ENCODE peak calls at places on chromosome 15, in six cellular contexts. One of them, this sample, is unnamed.

GRCh38 chr15:99341786-99342185 is 90.5 kb downstream of the LRRC28 start:
- DNase-seq in left colon: no peak
- DNase-seq in fibroblast of the aortic adventitia: no peak
- DNase-seq in NCI-H1092: no peak
- DNase-seq in mammary epithelial cell: no peak
- DNase-seq in HCEC 1CT: no peak
- DNase-seq in this sample: no peak

GRCh38 chr15:62991698-62992097 is 50.8 kb upstream of the TPM1 start:
- DNase-seq in left colon: no peak
- DNase-seq in fibroblast of the aortic adventitia: no peak
- DNase-seq in NCI-H1092: no peak
- DNase-seq in mammary epithelial cell: no peak
- DNase-seq in HCEC 1CT: no peak
- DNase-seq in this sample: no peak

GRCh38 chr15:38558714-38559059 is 5.9 kb downstream of the RASGRP1 start:
- DNase-seq in left colon: no peak
- DNase-seq in fibroblast of the aortic adventitia: peak; percentile 12
- DNase-seq in NCI-H1092: no peak
- DNase-seq in mammary epithelial cell: no peak
- DNase-seq in HCEC 1CT: peak; percentile 65
- DNase-seq in this sample: no peak

GRCh38 chr15:41877631-41878354 is 16.1 kb downstream of the SPTBN5 start:
- DNase-seq in left colon: no peak
- DNase-seq in fibroblast of the aortic adventitia: no peak
- DNase-seq in NCI-H1092: peak; percentile 39
- DNase-seq in mammary epithelial cell: no peak
- DNase-seq in HCEC 1CT: no peak
- DNase-seq in this sample: no peak

GRCh38 chr15:42065478-42065877 is 28.9 kb downstream of the PLA2G4D start:
- DNase-seq in left colon: no peak
- DNase-seq in fibroblast of the aortic adventitia: no peak
- DNase-seq in NCI-H1092: no peak
- DNase-seq in mammary epithelial cell: no peak
- DNase-seq in HCEC 1CT: no peak
- DNase-seq in this sample: no peak

GRCh38 chr15:96321422-96322391 is 8.8 kb upstream of the NR2F2 start:
- DNase-seq in left colon: no peak
- DNase-seq in fibroblast of the aortic adventitia: no peak
- DNase-seq in NCI-H1092: no peak
- DNase-seq in mammary epithelial cell: no peak
- DNase-seq in HCEC 1CT: peak; percentile 34
- DNase-seq in this sample: peak; percentile 87

GRCh38 chr15:91887921-91888373 is 34.4 kb downstream of the SLCO3A1 start:
- DNase-seq in left colon: no peak
- DNase-seq in fibroblast of the aortic adventitia: peak; percentile 40
- DNase-seq in NCI-H1092: no peak
- DNase-seq in mammary epithelial cell: peak; percentile 36
- DNase-seq in HCEC 1CT: no peak
- DNase-seq in this sample: no peak

GRCh38 chr15:69729167-69729748 is 276.6 kb downstream of the RPLP1 start:
- DNase-seq in left colon: no peak
- DNase-seq in fibroblast of the aortic adventitia: peak; percentile 40
- DNase-seq in NCI-H1092: no peak
- DNase-seq in mammary epithelial cell: no peak
- DNase-seq in HCEC 1CT: no peak
- DNase-seq in this sample: no peak

GRCh38 chr15:99053380-99054024 is 45.9 kb upstream of the PGPEP1L start:
- DNase-seq in left colon: no peak
- DNase-seq in fibroblast of the aortic adventitia: no peak
- DNase-seq in NCI-H1092: no peak
- DNase-seq in mammary epithelial cell: no peak
- DNase-seq in HCEC 1CT: no peak
- DNase-seq in this sample: no peak

GRCh38 chr15:50224606-50225005 is 40.9 kb downstream of the HDC start:
- DNase-seq in left colon: no peak
- DNase-seq in fibroblast of the aortic adventitia: peak; percentile 16
- DNase-seq in NCI-H1092: no peak
- DNase-seq in mammary epithelial cell: no peak
- DNase-seq in HCEC 1CT: peak; percentile 28
- DNase-seq in this sample: no peak

GRCh38 chr15:59353994-59354951 is 18.4 kb downstream of the MYO1E start:
- DNase-seq in left colon: no peak
- DNase-seq in fibroblast of the aortic adventitia: no peak
- DNase-seq in NCI-H1092: no peak
- DNase-seq in mammary epithelial cell: no peak
- DNase-seq in HCEC 1CT: no peak
- DNase-seq in this sample: no peak

GRCh38 chr15:60392601-60392985 is 5.2 kb downstream of the ANXA2 start:
- DNase-seq in left colon: no peak
- DNase-seq in fibroblast of the aortic adventitia: peak; percentile 83
- DNase-seq in NCI-H1092: no peak
- DNase-seq in mammary epithelial cell: peak; percentile 87
- DNase-seq in HCEC 1CT: peak; percentile 79
- DNase-seq in this sample: no peak

GRCh38 chr15:67386947-67387346 is 132.4 kb downstream of the IQCH start:
- DNase-seq in left colon: no peak
- DNase-seq in fibroblast of the aortic adventitia: no peak
- DNase-seq in NCI-H1092: no peak
- DNase-seq in mammary epithelial cell: no peak
- DNase-seq in HCEC 1CT: no peak
- DNase-seq in this sample: no peak

GRCh38 chr15:74340139-74340538 is 27.3 kb downstream of the CYP11A1 start:
- DNase-seq in left colon: no peak
- DNase-seq in fibroblast of the aortic adventitia: peak; percentile 69
- DNase-seq in NCI-H1092: no peak
- DNase-seq in mammary epithelial cell: peak; percentile 11
- DNase-seq in HCEC 1CT: peak; percentile 22
- DNase-seq in this sample: peak; percentile 30

GRCh38 chr15:100311829-100312228 is 29.9 kb downstream of the ADAMTS17 start:
- DNase-seq in left colon: no peak
- DNase-seq in fibroblast of the aortic adventitia: no peak
- DNase-seq in NCI-H1092: no peak
- DNase-seq in mammary epithelial cell: no peak
- DNase-seq in HCEC 1CT: no peak
- DNase-seq in this sample: no peak

GRCh38 chr15:94346272-94346671 is 114.9 kb downstream of the MCTP2 start:
- DNase-seq in left colon: no peak
- DNase-seq in fibroblast of the aortic adventitia: peak; percentile 15
- DNase-seq in NCI-H1092: no peak
- DNase-seq in mammary epithelial cell: no peak
- DNase-seq in HCEC 1CT: no peak
- DNase-seq in this sample: no peak

GRCh38 chr15:79953951-79954444 is 17.0 kb downstream of the BCL2A1 start:
- DNase-seq in left colon: no peak
- DNase-seq in fibroblast of the aortic adventitia: no peak
- DNase-seq in NCI-H1092: no peak
- DNase-seq in mammary epithelial cell: no peak
- DNase-seq in HCEC 1CT: peak; percentile 80
- DNase-seq in this sample: no peak

GRCh38 chr15:90007089-90007487 is 6.0 kb downstream of the ZNF710 start:
- DNase-seq in left colon: no peak
- DNase-seq in fibroblast of the aortic adventitia: no peak
- DNase-seq in NCI-H1092: no peak
- DNase-seq in mammary epithelial cell: no peak
- DNase-seq in HCEC 1CT: no peak
- DNase-seq in this sample: no peak

GRCh38 chr15:96703794-96704550 is 373.5 kb downstream of the NR2F2 start:
- DNase-seq in left colon: no peak
- DNase-seq in fibroblast of the aortic adventitia: no peak
- DNase-seq in NCI-H1092: no peak
- DNase-seq in mammary epithelial cell: no peak
- DNase-seq in HCEC 1CT: no peak
- DNase-seq in this sample: no peak

GRCh38 chr15:74789171-74789627 is 7.3 kb downstream of the CSK start:
- DNase-seq in left colon: peak; percentile 88
- DNase-seq in fibroblast of the aortic adventitia: no peak
- DNase-seq in NCI-H1092: no peak
- DNase-seq in mammary epithelial cell: no peak
- DNase-seq in HCEC 1CT: no peak
- DNase-seq in this sample: no peak

GRCh38 chr15:31740203-31740602 is 290.1 kb upstream of the CHRNA7 start:
- DNase-seq in left colon: no peak
- DNase-seq in fibroblast of the aortic adventitia: no peak
- DNase-seq in NCI-H1092: no peak
- DNase-seq in mammary epithelial cell: no peak
- DNase-seq in HCEC 1CT: peak; percentile 33
- DNase-seq in this sample: no peak

GRCh38 chr15:31116423-31117030 is 15.0 kb upstream of the TRPM1 start:
- DNase-seq in left colon: no peak
- DNase-seq in fibroblast of the aortic adventitia: no peak
- DNase-seq in NCI-H1092: no peak
- DNase-seq in mammary epithelial cell: no peak
- DNase-seq in HCEC 1CT: no peak
- DNase-seq in this sample: no peak

GRCh38 chr15:38084289-38084688 is 149.8 kb downstream of the TMCO5A start:
- DNase-seq in left colon: no peak
- DNase-seq in fibroblast of the aortic adventitia: no peak
- DNase-seq in NCI-H1092: no peak
- DNase-seq in mammary epithelial cell: peak; percentile 68
- DNase-seq in HCEC 1CT: peak; percentile 69
- DNase-seq in this sample: no peak

GRCh38 chr15:87207945-87208580 is 1048.5 kb downstream of the NTRK3 start:
- DNase-seq in left colon: no peak
- DNase-seq in fibroblast of the aortic adventitia: peak; percentile 87
- DNase-seq in NCI-H1092: no peak
- DNase-seq in mammary epithelial cell: peak; percentile 88
- DNase-seq in HCEC 1CT: no peak
- DNase-seq in this sample: no peak

GRCh38 chr15:41032079-41032328 is 78.7 kb downstream of the CHAC1 start:
- DNase-seq in left colon: no peak
- DNase-seq in fibroblast of the aortic adventitia: no peak
- DNase-seq in NCI-H1092: no peak
- DNase-seq in mammary epithelial cell: no peak
- DNase-seq in HCEC 1CT: no peak
- DNase-seq in this sample: no peak

GRCh38 chr15:33443699-33444098 is 132.9 kb downstream of the RYR3 start:
- DNase-seq in left colon: no peak
- DNase-seq in fibroblast of the aortic adventitia: no peak
- DNase-seq in NCI-H1092: no peak
- DNase-seq in mammary epithelial cell: no peak
- DNase-seq in HCEC 1CT: no peak
- DNase-seq in this sample: no peak

GRCh38 chr15:93321881-93322282 is 232.9 kb upstream of the RGMA start:
- DNase-seq in left colon: no peak
- DNase-seq in fibroblast of the aortic adventitia: no peak
- DNase-seq in NCI-H1092: no peak
- DNase-seq in mammary epithelial cell: peak; percentile 44
- DNase-seq in HCEC 1CT: no peak
- DNase-seq in this sample: no peak

GRCh38 chr15:23642413-23643044 is 5.1 kb downstream of the MAGEL2 start:
- DNase-seq in left colon: peak; percentile 42
- DNase-seq in fibroblast of the aortic adventitia: peak; percentile 40
- DNase-seq in NCI-H1092: peak; percentile 14
- DNase-seq in mammary epithelial cell: peak; percentile 12
- DNase-seq in HCEC 1CT: no peak
- DNase-seq in this sample: peak; percentile 71

GRCh38 chr15:73034213-73034612 is 18.1 kb upstream of the NEO1 start:
- DNase-seq in left colon: no peak
- DNase-seq in fibroblast of the aortic adventitia: no peak
- DNase-seq in NCI-H1092: no peak
- DNase-seq in mammary epithelial cell: no peak
- DNase-seq in HCEC 1CT: no peak
- DNase-seq in this sample: no peak

GRCh38 chr15:52078876-52079700 is 33.5 kb downstream of the BCL2L10 start:
- DNase-seq in left colon: peak; percentile 78
- DNase-seq in fibroblast of the aortic adventitia: peak; percentile 71
- DNase-seq in NCI-H1092: peak; percentile 45
- DNase-seq in mammary epithelial cell: no peak
- DNase-seq in HCEC 1CT: peak; percentile 51
- DNase-seq in this sample: peak; percentile 83

GRCh38 chr15:80183291-80183690 is 30.5 kb downstream of the FAH start:
- DNase-seq in left colon: no peak
- DNase-seq in fibroblast of the aortic adventitia: no peak
- DNase-seq in NCI-H1092: no peak
- DNase-seq in mammary epithelial cell: no peak
- DNase-seq in HCEC 1CT: no peak
- DNase-seq in this sample: no peak

GRCh38 chr15:58699769-58700168 is 49.7 kb downstream of the ADAM10 start:
- DNase-seq in left colon: no peak
- DNase-seq in fibroblast of the aortic adventitia: no peak
- DNase-seq in NCI-H1092: no peak
- DNase-seq in mammary epithelial cell: no peak
- DNase-seq in HCEC 1CT: no peak
- DNase-seq in this sample: no peak

GRCh38 chr15:80490431-80490990 is 86.3 kb downstream of the ARNT2 start:
- DNase-seq in left colon: no peak
- DNase-seq in fibroblast of the aortic adventitia: no peak
- DNase-seq in NCI-H1092: no peak
- DNase-seq in mammary epithelial cell: no peak
- DNase-seq in HCEC 1CT: no peak
- DNase-seq in this sample: no peak

GRCh38 chr15:93302080-93302765 is 213.2 kb upstream of the RGMA start:
- DNase-seq in left colon: no peak
- DNase-seq in fibroblast of the aortic adventitia: no peak
- DNase-seq in NCI-H1092: no peak
- DNase-seq in mammary epithelial cell: no peak
- DNase-seq in HCEC 1CT: no peak
- DNase-seq in this sample: no peak

GRCh38 chr15:68768321-68768720 is 52.4 kb downstream of the ANP32A start:
- DNase-seq in left colon: no peak
- DNase-seq in fibroblast of the aortic adventitia: no peak
- DNase-seq in NCI-H1092: no peak
- DNase-seq in mammary epithelial cell: peak; percentile 57
- DNase-seq in HCEC 1CT: peak; percentile 50
- DNase-seq in this sample: no peak

This sample was measured in kidney.